ENCODE peak calls at places on chromosomes 7 and 10, in six cellular contexts. One of them, this sample, is unnamed.

GRCh38 chr10:78852856-78853255 is 215.9 kb upstream of the ZMIZ1 start:
- DNase-seq in foreskin fibroblast: no peak
- DNase-seq in chondrocyte: no peak
- DNase-seq in AG04449: no peak
- DNase-seq in progenitor cell of endocrine pancreas: no peak
- DNase-seq in osteocyte: no peak
- DNase-seq in this sample: no peak

GRCh38 chr7:41224063-41224763 is 478.7 kb downstream of the INHBA start:
- DNase-seq in osteocyte: no peak
- DNase-seq in foreskin fibroblast: peak
- DNase-seq in chondrocyte: no peak
- DNase-seq in AG04449: no peak
- DNase-seq in progenitor cell of endocrine pancreas: no peak
- DNase-seq in this sample: no peak

GRCh38 chr7:40329601-40330153 is 194.9 kb downstream of the SUGCT start:
- DNase-seq in progenitor cell of endocrine pancreas: no peak
- DNase-seq in AG04449: no peak
- DNase-seq in foreskin fibroblast: peak
- DNase-seq in chondrocyte: no peak
- DNase-seq in osteocyte: no peak
- DNase-seq in this sample: no peak

GRCh38 chr10:33212061-33212748 is 122.3 kb downstream of the NRP1 start:
- DNase-seq in foreskin fibroblast: no peak
- DNase-seq in chondrocyte: no peak
- DNase-seq in osteocyte: no peak
- DNase-seq in progenitor cell of endocrine pancreas: no peak
- DNase-seq in AG04449: no peak
- DNase-seq in this sample: no peak

GRCh38 chr7:123961731-123962130 is 36.7 kb downstream of the SPAM1 start:
- DNase-seq in AG04449: no peak
- DNase-seq in progenitor cell of endocrine pancreas: no peak
- DNase-seq in foreskin fibroblast: no peak
- DNase-seq in osteocyte: no peak
- DNase-seq in chondrocyte: no peak
- DNase-seq in this sample: no peak

GRCh38 chr10:110138197-110138812 is 69.1 kb upstream of the MXI1 start:
- DNase-seq in foreskin fibroblast: peak
- DNase-seq in progenitor cell of endocrine pancreas: no peak
- DNase-seq in osteocyte: no peak
- DNase-seq in AG04449: no peak
- DNase-seq in chondrocyte: no peak
- DNase-seq in this sample: no peak

GRCh38 chr10:35503548-35503947 is 101.6 kb upstream of the GJD4 start:
- DNase-seq in progenitor cell of endocrine pancreas: no peak
- DNase-seq in AG04449: no peak
- DNase-seq in chondrocyte: no peak
- DNase-seq in osteocyte: no peak
- DNase-seq in foreskin fibroblast: no peak
- DNase-seq in this sample: no peak

GRCh38 chr10:6649903-6650302 is 69.8 kb upstream of the PRKCQ start:
- DNase-seq in osteocyte: no peak
- DNase-seq in progenitor cell of endocrine pancreas: no peak
- DNase-seq in AG04449: no peak
- DNase-seq in foreskin fibroblast: no peak
- DNase-seq in chondrocyte: no peak
- DNase-seq in this sample: no peak

GRCh38 chr10:12396567-12396966 is 47.2 kb downstream of the CAMK1D start:
- DNase-seq in chondrocyte: no peak
- DNase-seq in AG04449: no peak
- DNase-seq in progenitor cell of endocrine pancreas: no peak
- DNase-seq in foreskin fibroblast: no peak
- DNase-seq in osteocyte: no peak
- DNase-seq in this sample: no peak

GRCh38 chr10:125093199-125093841 is 67.0 kb downstream of the CTBP2 start:
- DNase-seq in osteocyte: no peak
- DNase-seq in progenitor cell of endocrine pancreas: no peak
- DNase-seq in chondrocyte: peak
- DNase-seq in AG04449: no peak
- DNase-seq in foreskin fibroblast: peak
- DNase-seq in this sample: no peak

GRCh38 chr10:6058677-6059475 is 3.3 kb downstream of the IL2RA start:
- DNase-seq in progenitor cell of endocrine pancreas: no peak
- DNase-seq in AG04449: no peak
- DNase-seq in osteocyte: no peak
- DNase-seq in chondrocyte: no peak
- DNase-seq in foreskin fibroblast: no peak
- DNase-seq in this sample: no peak

GRCh38 chr10:62087341-62087740 is 181.3 kb downstream of the RTKN2 start:
- DNase-seq in chondrocyte: no peak
- DNase-seq in foreskin fibroblast: no peak
- DNase-seq in osteocyte: no peak
- DNase-seq in AG04449: no peak
- DNase-seq in progenitor cell of endocrine pancreas: no peak
- DNase-seq in this sample: no peak

GRCh38 chr7:50926049-50926448 is 143.4 kb upstream of the GRB10 start:
- DNase-seq in AG04449: no peak
- DNase-seq in chondrocyte: no peak
- DNase-seq in foreskin fibroblast: no peak
- DNase-seq in progenitor cell of endocrine pancreas: no peak
- DNase-seq in osteocyte: no peak
- DNase-seq in this sample: no peak

GRCh38 chr7:125834421-125834820 is 904.8 kb upstream of the POT1 start:
- DNase-seq in chondrocyte: no peak
- DNase-seq in progenitor cell of endocrine pancreas: no peak
- DNase-seq in osteocyte: no peak
- DNase-seq in AG04449: no peak
- DNase-seq in foreskin fibroblast: no peak
- DNase-seq in this sample: no peak

GRCh38 chr7:43314379-43315158 is 202.1 kb downstream of the HECW1 start:
- DNase-seq in foreskin fibroblast: no peak
- DNase-seq in AG04449: no peak
- DNase-seq in chondrocyte: no peak
- DNase-seq in osteocyte: no peak
- DNase-seq in progenitor cell of endocrine pancreas: no peak
- DNase-seq in this sample: no peak

GRCh38 chr7:43768894-43769272 is 10.4 kb downstream of the BLVRA start:
- DNase-seq in osteocyte: no peak
- DNase-seq in progenitor cell of endocrine pancreas: no peak
- DNase-seq in chondrocyte: no peak
- DNase-seq in AG04449: no peak
- DNase-seq in foreskin fibroblast: no peak
- DNase-seq in this sample: no peak

GRCh38 chr7:138607216-138608126 is 93.7 kb downstream of the SVOPL start:
- DNase-seq in chondrocyte: no peak
- DNase-seq in osteocyte: no peak
- DNase-seq in progenitor cell of endocrine pancreas: no peak
- DNase-seq in foreskin fibroblast: no peak
- DNase-seq in AG04449: no peak
- DNase-seq in this sample: no peak

GRCh38 chr7:134351424-134351823 is 34.7 kb upstream of the SLC35B4 start:
- DNase-seq in AG04449: no peak
- DNase-seq in progenitor cell of endocrine pancreas: no peak
- DNase-seq in osteocyte: no peak
- DNase-seq in foreskin fibroblast: no peak
- DNase-seq in chondrocyte: no peak
- DNase-seq in this sample: no peak

GRCh38 chr7:54542920-54543539 is 855 bp downstream of the VSTM2A start:
- DNase-seq in chondrocyte: no peak
- DNase-seq in foreskin fibroblast: no peak
- DNase-seq in osteocyte: no peak
- DNase-seq in AG04449: no peak
- DNase-seq in progenitor cell of endocrine pancreas: peak
- DNase-seq in this sample: no peak

GRCh38 chr7:33893377-33893776 is 12.0 kb upstream of the BMPER start:
- DNase-seq in progenitor cell of endocrine pancreas: no peak
- DNase-seq in AG04449: no peak
- DNase-seq in foreskin fibroblast: no peak
- DNase-seq in osteocyte: no peak
- DNase-seq in chondrocyte: no peak
- DNase-seq in this sample: no peak

GRCh38 chr10:100245484-100246220 is 16.3 kb upstream of the CHUK start:
- DNase-seq in progenitor cell of endocrine pancreas: no peak
- DNase-seq in osteocyte: no peak
- DNase-seq in AG04449: no peak
- DNase-seq in foreskin fibroblast: no peak
- DNase-seq in chondrocyte: no peak
- DNase-seq in this sample: no peak

GRCh38 chr10:63114031-63114814 is 18.9 kb upstream of the NRBF2 start:
- DNase-seq in foreskin fibroblast: peak
- DNase-seq in osteocyte: no peak
- DNase-seq in progenitor cell of endocrine pancreas: no peak
- DNase-seq in AG04449: peak
- DNase-seq in chondrocyte: no peak
- DNase-seq in this sample: no peak

GRCh38 chr10:74165530-74165901 is 14.5 kb downstream of the ADK start:
- DNase-seq in osteocyte: no peak
- DNase-seq in progenitor cell of endocrine pancreas: no peak
- DNase-seq in AG04449: no peak
- DNase-seq in chondrocyte: no peak
- DNase-seq in foreskin fibroblast: no peak
- DNase-seq in this sample: no peak

GRCh38 chr7:75048435-75049379 is 24.9 kb downstream of the RCC1L start:
- DNase-seq in foreskin fibroblast: no peak
- DNase-seq in AG04449: peak
- DNase-seq in progenitor cell of endocrine pancreas: no peak
- DNase-seq in osteocyte: no peak
- DNase-seq in chondrocyte: no peak
- DNase-seq in this sample: no peak

GRCh38 chr7:122507591-122507990 is 191.3 kb downstream of the RNF133 start:
- DNase-seq in chondrocyte: no peak
- DNase-seq in progenitor cell of endocrine pancreas: no peak
- DNase-seq in foreskin fibroblast: no peak
- DNase-seq in osteocyte: no peak
- DNase-seq in AG04449: no peak
- DNase-seq in this sample: no peak

GRCh38 chr10:93550634-93551033 is 15.8 kb upstream of the FFAR4 start:
- DNase-seq in osteocyte: no peak
- DNase-seq in progenitor cell of endocrine pancreas: no peak
- DNase-seq in foreskin fibroblast: no peak
- DNase-seq in AG04449: no peak
- DNase-seq in chondrocyte: no peak
- DNase-seq in this sample: no peak

DNA sequence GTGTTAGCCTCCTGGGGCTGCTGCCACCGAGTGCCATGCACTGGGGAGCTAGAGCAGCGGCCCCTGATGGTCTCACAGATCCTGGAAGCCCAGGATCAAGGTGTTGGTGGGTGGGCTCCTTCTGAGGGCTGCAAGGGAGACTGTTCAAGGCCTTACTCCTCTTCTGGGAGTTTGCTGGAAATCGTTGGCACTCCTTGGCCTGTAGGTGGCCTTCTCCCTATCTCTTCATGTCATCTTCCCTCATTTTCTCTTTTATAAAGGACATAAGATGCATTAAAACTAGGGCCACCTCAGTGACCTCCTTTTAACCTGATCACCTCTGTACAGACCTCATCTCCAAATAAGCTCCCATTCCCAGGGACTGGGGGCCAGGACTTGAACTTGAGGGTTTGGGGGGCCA is 27.0 kb upstream of the ZNF862 start:
- DNase-seq in foreskin fibroblast: peak
- DNase-seq in chondrocyte: no peak
- DNase-seq in progenitor cell of endocrine pancreas: no peak
- DNase-seq in osteocyte: no peak
- DNase-seq in AG04449: no peak
- DNase-seq in this sample: no peak
- TF ChIP-seq CTCF in foreskin fibroblast: peak
- TF ChIP-seq CTCF in chondrocyte: peak
- TF ChIP-seq CTCF in progenitor cell of endocrine pancreas: no peak
- TF ChIP-seq CTCF in osteocyte: peak
- TF ChIP-seq CTCF in AG04449: peak
- TF ChIP-seq CTCF in this sample: no peak

DNA sequence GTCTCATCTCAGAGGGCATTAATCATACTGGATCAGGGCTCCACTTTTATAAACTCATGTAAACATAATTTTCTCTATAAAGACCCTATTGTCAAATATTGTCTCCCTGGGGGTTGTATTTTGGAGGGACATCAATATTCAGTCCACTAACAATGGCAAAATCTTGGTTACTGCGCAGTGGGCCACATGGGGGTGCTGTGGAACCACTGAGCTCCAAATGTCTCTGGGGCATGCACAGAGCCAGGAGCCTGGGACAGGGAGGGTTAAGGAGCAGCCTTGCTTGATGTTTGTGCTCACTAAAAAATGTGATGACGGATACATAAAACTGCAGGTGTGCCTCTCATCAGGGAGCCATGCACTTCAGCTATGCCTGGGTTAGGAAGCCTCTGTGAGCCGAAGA is 62.1 kb upstream of the PRSS58 start:
- DNase-seq in chondrocyte: no peak
- DNase-seq in foreskin fibroblast: no peak
- DNase-seq in AG04449: no peak
- DNase-seq in osteocyte: no peak
- DNase-seq in progenitor cell of endocrine pancreas: no peak
- DNase-seq in this sample: peak
- TF ChIP-seq CTCF in chondrocyte: peak
- TF ChIP-seq CTCF in foreskin fibroblast: peak
- TF ChIP-seq CTCF in AG04449: peak
- TF ChIP-seq CTCF in osteocyte: peak
- TF ChIP-seq CTCF in progenitor cell of endocrine pancreas: peak
- TF ChIP-seq CTCF in this sample: peak

DNA sequence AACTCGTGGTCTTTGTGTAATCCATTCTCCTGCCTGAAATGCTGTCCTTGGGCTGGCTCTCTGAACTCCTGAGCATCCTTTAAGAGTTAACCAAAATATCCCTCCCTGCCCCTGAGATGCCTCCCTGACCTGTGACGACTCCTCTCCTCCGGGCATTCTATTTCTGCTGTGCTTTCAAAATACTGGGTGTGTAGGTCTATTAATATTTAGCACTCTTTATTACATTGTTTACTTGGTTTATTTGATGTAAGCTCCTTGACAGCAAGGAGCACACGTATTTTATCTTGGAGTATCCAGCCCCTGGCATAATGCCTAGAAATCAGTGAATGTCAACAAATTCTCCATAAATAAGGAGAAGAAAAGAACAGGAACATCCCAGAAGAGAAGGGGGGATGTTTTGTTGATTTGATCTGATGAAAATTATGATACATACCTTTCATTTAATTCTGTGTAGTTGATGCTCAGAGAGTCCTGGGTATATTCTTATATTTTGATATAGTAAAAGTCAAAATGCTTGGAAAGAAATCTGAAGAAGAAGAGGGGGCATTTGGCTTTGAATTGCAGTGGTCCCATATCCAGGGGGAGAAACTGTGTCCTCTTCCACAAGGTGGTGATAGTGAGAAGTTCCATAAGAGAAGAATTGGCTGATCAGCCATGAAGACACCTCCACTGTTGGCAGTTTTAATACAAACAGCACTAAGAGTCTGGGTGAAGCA is 107.7 kb upstream of the MPP7 start:
- DNase-seq in chondrocyte: no peak
- DNase-seq in foreskin fibroblast: no peak
- DNase-seq in progenitor cell of endocrine pancreas: no peak
- DNase-seq in AG04449: no peak
- DNase-seq in osteocyte: no peak
- DNase-seq in this sample: no peak
- TF ChIP-seq CTCF in chondrocyte: peak
- TF ChIP-seq CTCF in foreskin fibroblast: peak
- TF ChIP-seq CTCF in progenitor cell of endocrine pancreas: peak
- TF ChIP-seq CTCF in AG04449: no peak
- TF ChIP-seq CTCF in osteocyte: peak
- TF ChIP-seq CTCF in this sample: no peak

GRCh38 chr10:117462424-117462792 is 80.1 kb upstream of the EMX2 start:
- DNase-seq in osteocyte: no peak
- DNase-seq in foreskin fibroblast: no peak
- DNase-seq in progenitor cell of endocrine pancreas: no peak
- DNase-seq in AG04449: no peak
- DNase-seq in chondrocyte: no peak
- DNase-seq in this sample: no peak
- TF ChIP-seq CTCF in osteocyte: peak
- TF ChIP-seq CTCF in foreskin fibroblast: peak
- TF ChIP-seq CTCF in progenitor cell of endocrine pancreas: no peak
- TF ChIP-seq CTCF in AG04449: peak
- TF ChIP-seq CTCF in chondrocyte: peak
- TF ChIP-seq CTCF in this sample: no peak

This sample was measured in CD4-positive, alpha-beta T cell.